ENCODE peak calls at places on chromosomes 7 and 10, in eight cellular contexts. One of them, this sample, is unnamed.

GRCh38 chr7:100430450-100431285 is 1.0 kb downstream of the MEPCE start:
- DNase-seq in H9: no peak
- DNase-seq in uterus: no peak
- DNase-seq in astrocyte of the spinal cord: no peak
- DNase-seq in fibroblast of the aortic adventitia: no peak
- DNase-seq in fibroblast of villous mesenchyme: peak
- DNase-seq in A549: no peak
- DNase-seq in lower lobe of right lung: peak
- DNase-seq in this sample: no peak

GRCh38 chr10:92238586-92239098 is 52.2 kb downstream of the CPEB3 start:
- DNase-seq in H9: no peak
- DNase-seq in uterus: peak
- DNase-seq in astrocyte of the spinal cord: peak
- DNase-seq in fibroblast of the aortic adventitia: peak
- DNase-seq in fibroblast of villous mesenchyme: peak
- DNase-seq in A549: peak
- DNase-seq in lower lobe of right lung: peak
- DNase-seq in this sample: no peak

GRCh38 chr10:35574924-35575352 is 30.2 kb upstream of the GJD4 start:
- DNase-seq in H9: peak
- DNase-seq in uterus: no peak
- DNase-seq in astrocyte of the spinal cord: peak
- DNase-seq in fibroblast of the aortic adventitia: peak
- DNase-seq in fibroblast of villous mesenchyme: peak
- DNase-seq in A549: no peak
- DNase-seq in lower lobe of right lung: no peak
- DNase-seq in this sample: peak

GRCh38 chr10:115953203-115953602 is 319.8 kb downstream of the GFRA1 start:
- DNase-seq in H9: no peak
- DNase-seq in uterus: no peak
- DNase-seq in astrocyte of the spinal cord: no peak
- DNase-seq in fibroblast of the aortic adventitia: no peak
- DNase-seq in fibroblast of villous mesenchyme: peak
- DNase-seq in A549: no peak
- DNase-seq in lower lobe of right lung: no peak
- DNase-seq in this sample: no peak

GRCh38 chr10:21078410-21079329 is 181.6 kb upstream of the NEBL start:
- DNase-seq in H9: peak
- DNase-seq in uterus: peak
- DNase-seq in astrocyte of the spinal cord: peak
- DNase-seq in fibroblast of the aortic adventitia: peak
- DNase-seq in fibroblast of villous mesenchyme: peak
- DNase-seq in A549: peak
- DNase-seq in lower lobe of right lung: peak
- DNase-seq in this sample: peak

GRCh38 chr7:82204694-82205093 is 238.9 kb downstream of the CACNA2D1 start:
- DNase-seq in H9: no peak
- DNase-seq in uterus: no peak
- DNase-seq in astrocyte of the spinal cord: peak
- DNase-seq in fibroblast of the aortic adventitia: peak
- DNase-seq in fibroblast of villous mesenchyme: peak
- DNase-seq in A549: peak
- DNase-seq in lower lobe of right lung: no peak
- DNase-seq in this sample: no peak

GRCh38 chr10:21831986-21832735 is 171.4 kb downstream of the DNAJC1 start:
- DNase-seq in H9: no peak
- DNase-seq in uterus: no peak
- DNase-seq in astrocyte of the spinal cord: peak
- DNase-seq in fibroblast of the aortic adventitia: peak
- DNase-seq in fibroblast of villous mesenchyme: peak
- DNase-seq in A549: no peak
- DNase-seq in lower lobe of right lung: no peak
- DNase-seq in this sample: no peak

GRCh38 chr10:94129393-94130130 is 135.8 kb downstream of the PLCE1 start:
- DNase-seq in H9: no peak
- DNase-seq in uterus: no peak
- DNase-seq in astrocyte of the spinal cord: peak
- DNase-seq in fibroblast of the aortic adventitia: peak
- DNase-seq in fibroblast of villous mesenchyme: peak
- DNase-seq in A549: peak
- DNase-seq in lower lobe of right lung: no peak
- DNase-seq in this sample: no peak

GRCh38 chr10:31728698-31729224 is 199.9 kb downstream of the ARHGAP12 start:
- DNase-seq in H9: no peak
- DNase-seq in uterus: no peak
- DNase-seq in astrocyte of the spinal cord: no peak
- DNase-seq in fibroblast of the aortic adventitia: no peak
- DNase-seq in fibroblast of villous mesenchyme: no peak
- DNase-seq in A549: no peak
- DNase-seq in lower lobe of right lung: no peak
- DNase-seq in this sample: no peak

GRCh38 chr7:5693529-5693928 is 87.9 kb downstream of the RNF216 start:
- DNase-seq in H9: no peak
- DNase-seq in uterus: peak
- DNase-seq in astrocyte of the spinal cord: peak
- DNase-seq in fibroblast of the aortic adventitia: peak
- DNase-seq in fibroblast of villous mesenchyme: peak
- DNase-seq in A549: peak
- DNase-seq in lower lobe of right lung: no peak
- DNase-seq in this sample: no peak

GRCh38 chr10:22010973-22011408 is 7.5 kb upstream of the DNAJC1 start:
- DNase-seq in H9: no peak
- DNase-seq in uterus: no peak
- DNase-seq in astrocyte of the spinal cord: peak
- DNase-seq in fibroblast of the aortic adventitia: peak
- DNase-seq in fibroblast of villous mesenchyme: peak
- DNase-seq in A549: peak
- DNase-seq in lower lobe of right lung: no peak
- DNase-seq in this sample: no peak

GRCh38 chr7:77222065-77222464 is 22.4 kb upstream of the FGL2 start:
- DNase-seq in H9: no peak
- DNase-seq in uterus: no peak
- DNase-seq in astrocyte of the spinal cord: no peak
- DNase-seq in fibroblast of the aortic adventitia: no peak
- DNase-seq in fibroblast of villous mesenchyme: no peak
- DNase-seq in A549: no peak
- DNase-seq in lower lobe of right lung: no peak
- DNase-seq in this sample: no peak

GRCh38 chr10:132421377-132422168 is 24.6 kb downstream of the PWWP2B start:
- DNase-seq in H9: no peak
- DNase-seq in uterus: peak
- DNase-seq in astrocyte of the spinal cord: no peak
- DNase-seq in fibroblast of the aortic adventitia: peak
- DNase-seq in fibroblast of villous mesenchyme: peak
- DNase-seq in A549: peak
- DNase-seq in lower lobe of right lung: peak
- DNase-seq in this sample: peak

GRCh38 chr10:4459531-4459930 is 366.5 kb upstream of the AKR1E2 start:
- DNase-seq in H9: no peak
- DNase-seq in uterus: no peak
- DNase-seq in astrocyte of the spinal cord: peak
- DNase-seq in fibroblast of the aortic adventitia: no peak
- DNase-seq in fibroblast of villous mesenchyme: peak
- DNase-seq in A549: peak
- DNase-seq in lower lobe of right lung: no peak
- DNase-seq in this sample: peak

GRCh38 chr10:17616403-17617030 is 657 bp downstream of the HACD1 start:
- DNase-seq in H9: peak
- DNase-seq in uterus: peak
- DNase-seq in astrocyte of the spinal cord: peak
- DNase-seq in fibroblast of the aortic adventitia: peak
- DNase-seq in fibroblast of villous mesenchyme: peak
- DNase-seq in A549: peak
- DNase-seq in lower lobe of right lung: peak
- DNase-seq in this sample: peak

GRCh38 chr10:55215699-55216098 is 414.7 kb upstream of the PCDH15 start:
- DNase-seq in H9: no peak
- DNase-seq in uterus: no peak
- DNase-seq in astrocyte of the spinal cord: no peak
- DNase-seq in fibroblast of the aortic adventitia: no peak
- DNase-seq in fibroblast of villous mesenchyme: no peak
- DNase-seq in A549: no peak
- DNase-seq in lower lobe of right lung: no peak
- DNase-seq in this sample: no peak

GRCh38 chr7:134649231-134649775 is 2.6 kb downstream of the BPGM start:
- DNase-seq in H9: no peak
- DNase-seq in uterus: no peak
- DNase-seq in astrocyte of the spinal cord: no peak
- DNase-seq in fibroblast of the aortic adventitia: no peak
- DNase-seq in fibroblast of villous mesenchyme: no peak
- DNase-seq in A549: no peak
- DNase-seq in lower lobe of right lung: no peak
- DNase-seq in this sample: no peak

GRCh38 chr10:132929953-132930640 is 12.3 kb downstream of the CFAP46 start:
- DNase-seq in H9: no peak
- DNase-seq in uterus: no peak
- DNase-seq in astrocyte of the spinal cord: no peak
- DNase-seq in fibroblast of the aortic adventitia: no peak
- DNase-seq in fibroblast of villous mesenchyme: no peak
- DNase-seq in A549: no peak
- DNase-seq in lower lobe of right lung: peak
- DNase-seq in this sample: no peak

GRCh38 chr7:2253021-2253420 is 11.0 kb downstream of the NUDT1 start:
- DNase-seq in H9: no peak
- DNase-seq in uterus: no peak
- DNase-seq in astrocyte of the spinal cord: no peak
- DNase-seq in fibroblast of the aortic adventitia: no peak
- DNase-seq in fibroblast of villous mesenchyme: peak
- DNase-seq in A549: no peak
- DNase-seq in lower lobe of right lung: no peak
- DNase-seq in this sample: no peak

GRCh38 chr7:135799881-135800280 is 51.3 kb upstream of the FAM180A start:
- DNase-seq in H9: no peak
- DNase-seq in uterus: no peak
- DNase-seq in astrocyte of the spinal cord: no peak
- DNase-seq in fibroblast of the aortic adventitia: no peak
- DNase-seq in fibroblast of villous mesenchyme: no peak
- DNase-seq in A549: no peak
- DNase-seq in lower lobe of right lung: no peak
- DNase-seq in this sample: no peak
- TF ChIP-seq CTCF in H9: peak
- TF ChIP-seq CTCF in uterus: no peak
- TF ChIP-seq CTCF in astrocyte of the spinal cord: no peak
- TF ChIP-seq CTCF in fibroblast of the aortic adventitia: no peak
- TF ChIP-seq CTCF in fibroblast of villous mesenchyme: no peak
- TF ChIP-seq CTCF in A549: no peak
- TF ChIP-seq CTCF in lower lobe of right lung: no peak
- TF ChIP-seq CTCF in this sample: no peak

GRCh38 chr10:127694580-127695193 is 42.3 kb upstream of the FOXI2 start:
- DNase-seq in H9: peak
- DNase-seq in uterus: no peak
- DNase-seq in astrocyte of the spinal cord: no peak
- DNase-seq in fibroblast of the aortic adventitia: no peak
- DNase-seq in fibroblast of villous mesenchyme: peak
- DNase-seq in A549: peak
- DNase-seq in lower lobe of right lung: peak
- DNase-seq in this sample: peak
- TF ChIP-seq CTCF in H9: peak
- TF ChIP-seq CTCF in uterus: no peak
- TF ChIP-seq CTCF in astrocyte of the spinal cord: peak
- TF ChIP-seq CTCF in fibroblast of the aortic adventitia: no peak
- TF ChIP-seq CTCF in fibroblast of villous mesenchyme: peak
- TF ChIP-seq CTCF in A549: peak
- TF ChIP-seq CTCF in lower lobe of right lung: peak
- TF ChIP-seq CTCF in this sample: peak

DNA sequence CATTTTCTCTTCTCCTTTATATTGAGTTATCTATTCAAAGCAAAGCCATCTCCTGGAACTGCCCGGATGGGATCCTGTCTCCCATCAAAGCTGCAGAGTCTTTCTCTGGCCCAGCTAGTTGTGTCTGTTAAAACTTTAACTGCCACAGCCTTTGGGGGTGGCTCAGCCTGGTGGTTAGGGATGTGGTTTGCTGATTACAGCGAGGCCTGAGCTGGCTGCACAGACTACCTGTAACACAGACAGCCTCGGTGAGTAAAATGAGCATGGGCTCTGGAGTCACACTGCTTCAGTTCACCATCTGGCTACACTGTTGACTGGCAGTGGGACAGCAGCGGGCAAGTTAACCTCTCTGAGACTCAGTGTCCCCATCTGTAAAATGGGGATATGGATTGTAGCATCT is 18.4 kb upstream of the HABP2 start:
- DNase-seq in H9: no peak
- DNase-seq in uterus: no peak
- DNase-seq in astrocyte of the spinal cord: no peak
- DNase-seq in fibroblast of the aortic adventitia: no peak
- DNase-seq in fibroblast of villous mesenchyme: no peak
- DNase-seq in A549: no peak
- DNase-seq in lower lobe of right lung: no peak
- DNase-seq in this sample: no peak
- TF ChIP-seq CTCF in H9: no peak
- TF ChIP-seq CTCF in uterus: no peak
- TF ChIP-seq CTCF in astrocyte of the spinal cord: no peak
- TF ChIP-seq CTCF in fibroblast of the aortic adventitia: no peak
- TF ChIP-seq CTCF in fibroblast of villous mesenchyme: no peak
- TF ChIP-seq CTCF in A549: no peak
- TF ChIP-seq CTCF in lower lobe of right lung: no peak
- TF ChIP-seq CTCF in this sample: no peak

GRCh38 chr10:110017940-110018339 is 10.2 kb downstream of the ADD3 start:
- DNase-seq in H9: no peak
- DNase-seq in uterus: no peak
- DNase-seq in astrocyte of the spinal cord: no peak
- DNase-seq in fibroblast of the aortic adventitia: peak
- DNase-seq in fibroblast of villous mesenchyme: peak
- DNase-seq in A549: no peak
- DNase-seq in lower lobe of right lung: no peak
- DNase-seq in this sample: no peak

GRCh38 chr10:110016957-110017514 is 9.3 kb downstream of the ADD3 start:
- DNase-seq in H9: no peak
- DNase-seq in uterus: no peak
- DNase-seq in astrocyte of the spinal cord: no peak
- DNase-seq in fibroblast of the aortic adventitia: no peak
- DNase-seq in fibroblast of villous mesenchyme: peak
- DNase-seq in A549: no peak
- DNase-seq in lower lobe of right lung: no peak
- DNase-seq in this sample: no peak

GRCh38 chr10:110020265-110020664 is 12.5 kb downstream of the ADD3 start:
- DNase-seq in H9: no peak
- DNase-seq in uterus: no peak
- DNase-seq in astrocyte of the spinal cord: no peak
- DNase-seq in fibroblast of the aortic adventitia: no peak
- DNase-seq in fibroblast of villous mesenchyme: no peak
- DNase-seq in A549: no peak
- DNase-seq in lower lobe of right lung: no peak
- DNase-seq in this sample: no peak

GRCh38 chr10:110013615-110014293 is 6.0 kb downstream of the ADD3 start:
- DNase-seq in H9: no peak
- DNase-seq in uterus: no peak
- DNase-seq in astrocyte of the spinal cord: no peak
- DNase-seq in fibroblast of the aortic adventitia: peak
- DNase-seq in fibroblast of villous mesenchyme: no peak
- DNase-seq in A549: no peak
- DNase-seq in lower lobe of right lung: no peak
- DNase-seq in this sample: no peak

DNA sequence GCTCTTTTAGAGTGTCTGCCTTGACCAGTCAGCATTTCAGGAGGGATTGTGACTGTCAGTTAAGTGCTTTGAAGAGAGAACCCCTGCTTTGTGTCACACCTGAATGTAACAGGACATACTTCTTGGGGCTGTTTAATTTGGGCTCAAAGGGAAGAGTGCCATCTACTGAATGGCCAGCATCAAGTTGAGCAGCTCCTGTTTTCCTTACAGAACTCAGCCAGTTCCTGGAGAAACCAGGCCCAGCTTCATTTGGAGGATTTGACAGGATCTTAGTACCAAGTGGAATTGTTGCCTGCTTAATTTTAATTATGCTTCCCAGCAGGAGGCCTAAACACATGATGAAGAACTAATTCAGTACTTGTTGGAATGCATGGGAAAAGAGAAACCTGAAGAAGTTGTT is 8.3 kb downstream of the ADD3 start:
- DNase-seq in H9: peak
- DNase-seq in uterus: no peak
- DNase-seq in astrocyte of the spinal cord: peak
- DNase-seq in fibroblast of the aortic adventitia: peak
- DNase-seq in fibroblast of villous mesenchyme: peak
- DNase-seq in A549: peak
- DNase-seq in lower lobe of right lung: no peak
- DNase-seq in this sample: peak
- TF ChIP-seq CTCF in H9: peak
- TF ChIP-seq CTCF in uterus: no peak
- TF ChIP-seq CTCF in astrocyte of the spinal cord: peak
- TF ChIP-seq CTCF in fibroblast of the aortic adventitia: peak
- TF ChIP-seq CTCF in fibroblast of villous mesenchyme: peak
- TF ChIP-seq CTCF in A549: peak
- TF ChIP-seq CTCF in lower lobe of right lung: no peak
- TF ChIP-seq CTCF in this sample: no peak

This sample was measured in Caco-2.